ENCODE peak calls at places on chromosomes 16 and 17, in six cellular contexts. One of them, this sample, is unnamed.

GRCh38 chr17:1462164-1463112 is 6.4 kb upstream of the CRK start:
- DNase-seq in ascending aorta: no peak
- DNase-seq in SK-N-SH: no peak
- DNase-seq in Panc1: no peak
- DNase-seq in pancreas: no peak
- DNase-seq in heart right ventricle: no peak
- DNase-seq in this sample: no peak

GRCh38 chr16:89293276-89294143 is 76.0 kb downstream of the ZNF778 start:
- DNase-seq in ascending aorta: no peak
- DNase-seq in Panc1: no peak
- DNase-seq in SK-N-SH: no peak
- DNase-seq in heart right ventricle: no peak
- DNase-seq in pancreas: no peak
- DNase-seq in this sample: peak; percentile 53

GRCh38 chr17:50149425-50150353 is 788 bp downstream of the PPP1R9B start:
- DNase-seq in Panc1: no peak
- DNase-seq in heart right ventricle: peak; percentile 76
- DNase-seq in SK-N-SH: peak; percentile 84
- DNase-seq in pancreas: peak; percentile 84
- DNase-seq in ascending aorta: no peak
- DNase-seq in this sample: peak; percentile 89

GRCh38 chr16:88911148-88911945 is 44.9 kb upstream of the PABPN1L start:
- DNase-seq in ascending aorta: no peak
- DNase-seq in heart right ventricle: no peak
- DNase-seq in Panc1: no peak
- DNase-seq in SK-N-SH: peak; percentile 72
- DNase-seq in pancreas: no peak
- DNase-seq in this sample: no peak

GRCh38 chr17:82956726-82957468 is 117.1 kb upstream of the ZNF750 start:
- DNase-seq in pancreas: peak; percentile 55
- DNase-seq in Panc1: no peak
- DNase-seq in ascending aorta: no peak
- DNase-seq in heart right ventricle: no peak
- DNase-seq in SK-N-SH: no peak
- DNase-seq in this sample: peak; percentile 70

GRCh38 chr17:40555296-40556190 is 9.7 kb downstream of the CCR7 start:
- DNase-seq in heart right ventricle: no peak
- DNase-seq in Panc1: no peak
- DNase-seq in ascending aorta: no peak
- DNase-seq in SK-N-SH: no peak
- DNase-seq in pancreas: peak; percentile 41
- DNase-seq in this sample: peak; percentile 51

GRCh38 chr16:49483251-49483650 is 109.6 kb downstream of the C16orf78 start:
- DNase-seq in heart right ventricle: no peak
- DNase-seq in SK-N-SH: no peak
- DNase-seq in pancreas: peak; percentile 37
- DNase-seq in ascending aorta: no peak
- DNase-seq in Panc1: no peak
- DNase-seq in this sample: no peak

GRCh38 chr16:505479-506245 is 21.9 kb upstream of the CAPN15 start:
- DNase-seq in heart right ventricle: no peak
- DNase-seq in SK-N-SH: no peak
- DNase-seq in ascending aorta: no peak
- DNase-seq in pancreas: no peak
- DNase-seq in Panc1: no peak
- DNase-seq in this sample: no peak

GRCh38 chr16:3152273-3153076 is 17.6 kb downstream of the ZNF213 start:
- DNase-seq in SK-N-SH: peak; percentile 80
- DNase-seq in ascending aorta: no peak
- DNase-seq in Panc1: peak; percentile 96
- DNase-seq in pancreas: peak; percentile 90
- DNase-seq in heart right ventricle: peak; percentile 83
- DNase-seq in this sample: peak; percentile 91

GRCh38 chr17:858941-859452 is 76.8 kb downstream of the MRM3 start:
- DNase-seq in SK-N-SH: no peak
- DNase-seq in heart right ventricle: no peak
- DNase-seq in pancreas: no peak
- DNase-seq in Panc1: no peak
- DNase-seq in ascending aorta: no peak
- DNase-seq in this sample: no peak

GRCh38 chr16:31080035-31080629 is 5.9 kb downstream of the ZNF646 start:
- DNase-seq in SK-N-SH: no peak
- DNase-seq in ascending aorta: no peak
- DNase-seq in Panc1: no peak
- DNase-seq in pancreas: no peak
- DNase-seq in heart right ventricle: no peak
- DNase-seq in this sample: no peak

GRCh38 chr17:41048441-41048840 is 1.3 kb upstream of the KRTAP2-1 start:
- DNase-seq in SK-N-SH: no peak
- DNase-seq in ascending aorta: no peak
- DNase-seq in pancreas: no peak
- DNase-seq in heart right ventricle: no peak
- DNase-seq in Panc1: no peak
- DNase-seq in this sample: no peak

GRCh38 chr16:76490240-76490639 is 213.0 kb downstream of the CNTNAP4 start:
- DNase-seq in heart right ventricle: no peak
- DNase-seq in pancreas: no peak
- DNase-seq in ascending aorta: no peak
- DNase-seq in Panc1: no peak
- DNase-seq in SK-N-SH: peak; percentile 31
- DNase-seq in this sample: no peak

GRCh38 chr17:80082403-80083135 is 18.8 kb upstream of the GAA start:
- DNase-seq in pancreas: peak; percentile 70
- DNase-seq in SK-N-SH: peak; percentile 94
- DNase-seq in heart right ventricle: no peak
- DNase-seq in Panc1: no peak
- DNase-seq in ascending aorta: no peak
- DNase-seq in this sample: no peak

GRCh38 chr17:40472733-40473452 is 28.5 kb downstream of the TNS4 start:
- DNase-seq in ascending aorta: no peak
- DNase-seq in pancreas: no peak
- DNase-seq in Panc1: no peak
- DNase-seq in heart right ventricle: no peak
- DNase-seq in SK-N-SH: no peak
- DNase-seq in this sample: no peak

GRCh38 chr17:2706911-2707510 is 4.6 kb downstream of the CLUH start:
- DNase-seq in pancreas: peak; percentile 59
- DNase-seq in SK-N-SH: no peak
- DNase-seq in heart right ventricle: no peak
- DNase-seq in ascending aorta: no peak
- DNase-seq in Panc1: no peak
- DNase-seq in this sample: peak; percentile 68

GRCh38 chr17:77424585-77425344 is 284.0 kb downstream of the SEC14L1 start:
- DNase-seq in pancreas: peak; percentile 76
- DNase-seq in SK-N-SH: peak; percentile 99
- DNase-seq in ascending aorta: no peak
- DNase-seq in Panc1: no peak
- DNase-seq in heart right ventricle: peak; percentile 95
- DNase-seq in this sample: peak; percentile 98

GRCh38 chr16:876041-876335 is 75.5 kb upstream of the GNG13 start:
- DNase-seq in heart right ventricle: peak; percentile 11
- DNase-seq in pancreas: peak; percentile 46
- DNase-seq in Panc1: no peak
- DNase-seq in SK-N-SH: no peak
- DNase-seq in ascending aorta: no peak
- DNase-seq in this sample: peak; percentile 43

GRCh38 chr17:9465216-9465921 is 110.3 kb downstream of the STX8 start:
- DNase-seq in Panc1: no peak
- DNase-seq in pancreas: no peak
- DNase-seq in heart right ventricle: no peak
- DNase-seq in ascending aorta: no peak
- DNase-seq in SK-N-SH: no peak
- DNase-seq in this sample: no peak

GRCh38 chr17:28513476-28513875 is 7.3 kb downstream of the FOXN1 start:
- DNase-seq in pancreas: no peak
- DNase-seq in heart right ventricle: no peak
- DNase-seq in ascending aorta: no peak
- DNase-seq in Panc1: no peak
- DNase-seq in SK-N-SH: no peak
- DNase-seq in this sample: no peak

GRCh38 chr17:16444258-16444886 is 29.0 kb downstream of the TRPV2 start:
- DNase-seq in heart right ventricle: no peak
- DNase-seq in ascending aorta: no peak
- DNase-seq in Panc1: no peak
- DNase-seq in pancreas: no peak
- DNase-seq in SK-N-SH: no peak
- DNase-seq in this sample: no peak

GRCh38 chr16:72884037-72884436 is 163.9 kb downstream of the ZFHX3 start:
- DNase-seq in Panc1: no peak
- DNase-seq in SK-N-SH: no peak
- DNase-seq in pancreas: no peak
- DNase-seq in heart right ventricle: no peak
- DNase-seq in ascending aorta: no peak
- DNase-seq in this sample: no peak

GRCh38 chr16:47713225-47713595 is 252.1 kb downstream of the PHKB start:
- DNase-seq in Panc1: no peak
- DNase-seq in heart right ventricle: no peak
- DNase-seq in ascending aorta: no peak
- DNase-seq in SK-N-SH: peak; percentile 41
- DNase-seq in pancreas: no peak
- DNase-seq in this sample: no peak

DNA sequence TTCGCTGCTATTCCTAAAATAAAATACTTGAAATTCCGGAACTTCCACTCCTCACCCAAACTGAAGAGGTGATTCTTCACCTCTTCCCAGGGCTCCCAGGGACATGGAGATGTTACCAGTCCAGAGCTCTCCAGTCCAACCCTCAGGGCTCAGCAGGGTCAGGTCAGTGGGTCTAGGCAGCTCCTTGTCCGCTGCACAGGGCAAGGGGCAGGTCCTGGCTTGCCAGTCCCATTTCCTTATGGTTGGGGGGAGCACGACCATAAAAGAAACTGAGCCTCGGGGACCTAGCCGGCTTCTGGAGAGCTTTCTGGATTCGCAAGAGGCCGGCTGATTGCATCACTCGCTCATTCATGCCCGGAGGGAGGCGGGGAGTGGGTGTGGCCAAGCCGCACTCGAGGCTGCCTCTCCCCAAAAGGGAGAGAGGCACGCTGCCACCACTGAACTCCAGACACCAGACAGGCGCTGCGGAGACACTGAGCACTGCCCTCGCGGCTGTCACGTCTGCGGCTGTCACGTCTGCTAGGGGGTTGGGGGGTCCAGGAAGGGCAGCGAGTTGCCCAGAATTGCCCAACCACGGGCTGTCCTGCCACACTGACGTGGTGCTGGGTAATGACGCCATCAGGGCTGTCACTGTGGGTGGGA is 15.8 kb downstream of the SLC7A5 start:
- DNase-seq in ascending aorta: peak; percentile 94
- DNase-seq in SK-N-SH: peak; percentile 90
- DNase-seq in Panc1: no peak
- DNase-seq in heart right ventricle: peak; percentile 92
- DNase-seq in pancreas: peak; percentile 91
- DNase-seq in this sample: peak; percentile 96
- TF ChIP-seq CTCF in ascending aorta: no peak
- TF ChIP-seq CTCF in SK-N-SH: no peak
- TF ChIP-seq CTCF in Panc1: no peak
- TF ChIP-seq CTCF in heart right ventricle: no peak
- TF ChIP-seq CTCF in pancreas: no peak
- TF ChIP-seq CTCF in this sample: no peak

DNA sequence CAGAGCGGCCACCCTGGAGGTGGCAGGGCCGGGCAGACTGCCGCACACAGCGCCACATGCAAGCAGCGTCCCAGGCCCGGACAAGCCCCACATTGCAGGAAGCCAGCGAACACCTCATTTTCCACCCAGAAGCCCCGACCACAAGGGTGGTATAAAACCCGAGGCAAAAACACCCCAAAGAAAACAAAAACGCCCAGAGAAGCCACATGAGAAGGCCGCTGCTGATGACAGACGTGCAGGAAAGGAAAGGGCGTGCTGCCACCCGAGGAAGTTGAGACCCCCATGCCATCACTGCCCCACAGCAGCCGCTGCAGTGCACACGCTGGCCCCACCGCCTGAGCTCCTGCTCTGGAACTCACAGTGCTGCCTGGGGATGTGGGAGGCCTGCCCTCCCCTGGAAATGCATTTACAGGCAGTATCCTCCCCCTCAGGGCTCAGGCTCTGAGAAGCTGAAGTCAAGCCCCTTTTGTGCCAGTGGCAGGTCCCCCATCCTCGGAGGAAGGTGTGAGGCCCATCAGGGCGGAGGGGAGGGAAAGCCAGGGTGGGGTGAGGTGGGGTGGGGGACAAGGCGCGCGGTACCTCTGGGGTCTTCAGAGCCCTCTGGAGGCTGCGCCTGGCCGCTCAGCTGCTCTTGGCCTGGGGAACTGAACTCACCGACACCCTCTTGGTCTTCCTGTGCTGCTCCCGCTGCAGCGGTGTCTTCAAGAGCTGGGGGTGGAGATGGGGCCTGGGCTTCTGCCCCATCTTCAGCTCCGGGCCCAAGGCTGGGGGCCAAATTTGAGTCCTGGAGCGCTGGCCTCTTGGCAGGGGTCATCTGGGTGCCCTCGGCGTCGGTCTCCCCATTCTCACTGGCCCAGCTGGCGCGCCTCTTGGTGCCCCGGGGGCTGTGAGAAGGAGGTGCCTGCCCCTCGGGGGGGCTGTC is 62.0 kb downstream of the IL21R start:
- DNase-seq in heart right ventricle: no peak
- DNase-seq in Panc1: no peak
- DNase-seq in SK-N-SH: no peak
- DNase-seq in pancreas: peak; percentile 46
- DNase-seq in ascending aorta: no peak
- DNase-seq in this sample: peak; percentile 74
- H3K27ac ChIP-seq in heart right ventricle: no peak overlapping the region
- H3K27ac ChIP-seq in Panc1: no peak overlapping the region
- H3K27ac ChIP-seq in SK-N-SH: no peak overlapping the region
- H3K27ac ChIP-seq in pancreas: no peak overlapping the region
- H3K27ac ChIP-seq in ascending aorta: no peak overlapping the region
- H3K27ac ChIP-seq in this sample: no peak overlapping the region

DNA sequence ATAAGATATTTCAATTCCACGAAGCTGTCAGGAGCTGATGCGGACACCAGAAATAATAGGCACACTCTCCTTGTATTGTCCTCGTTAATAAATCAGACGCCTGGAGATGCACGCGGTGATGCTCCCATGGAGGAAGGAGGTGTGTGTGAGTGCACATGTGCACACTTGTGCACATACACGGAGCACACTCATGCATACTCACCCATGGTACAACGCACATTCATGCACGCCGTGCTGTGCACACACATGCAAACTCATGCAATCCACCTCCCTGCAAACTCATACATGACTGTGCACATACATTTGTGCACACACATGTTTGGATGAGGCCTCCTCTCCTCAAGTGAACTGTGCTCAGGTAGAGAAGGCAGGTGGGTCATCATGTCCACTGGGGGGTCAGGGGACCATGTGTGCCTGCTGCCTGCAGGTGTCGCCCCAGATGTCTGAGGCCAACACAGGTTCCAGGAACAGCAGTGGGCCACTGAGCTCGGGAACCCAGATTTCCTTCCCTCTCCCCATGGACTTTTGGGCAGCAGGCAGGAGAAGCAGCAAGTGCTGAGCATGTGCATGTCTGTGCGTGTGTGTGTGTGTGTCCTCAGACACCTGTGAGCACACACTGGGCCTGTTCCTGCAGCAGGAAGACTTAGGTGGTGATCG is 165.3 kb downstream of the SDK2 start:
- DNase-seq in ascending aorta: no peak
- DNase-seq in SK-N-SH: no peak
- DNase-seq in heart right ventricle: no peak
- DNase-seq in pancreas: no peak
- DNase-seq in Panc1: no peak
- DNase-seq in this sample: no peak
- TF ChIP-seq CTCF in ascending aorta: no peak
- TF ChIP-seq CTCF in SK-N-SH: no peak
- TF ChIP-seq CTCF in heart right ventricle: no peak
- TF ChIP-seq CTCF in pancreas: no peak
- TF ChIP-seq CTCF in Panc1: no peak
- TF ChIP-seq CTCF in this sample: no peak

GRCh38 chr16:29813644-29814562 is 1.9 kb downstream of the PRRT2 start:
- DNase-seq in pancreas: no peak
- DNase-seq in Panc1: no peak
- DNase-seq in ascending aorta: no peak
- DNase-seq in heart right ventricle: no peak
- DNase-seq in SK-N-SH: no peak
- DNase-seq in this sample: peak; percentile 77
- H3K27ac ChIP-seq in pancreas: no peak overlapping the region
- H3K27ac ChIP-seq in Panc1: peak overlapping the region; percentile 97
- H3K27ac ChIP-seq in ascending aorta: peak overlapping the region; percentile 94
- H3K27ac ChIP-seq in heart right ventricle: peak overlapping the region; percentile 96
- H3K27ac ChIP-seq in SK-N-SH: peak overlapping the region; percentile 97
- H3K27ac ChIP-seq in this sample: no peak overlapping the region